ENCODE peak calls at places on chromosomes 12 and 14, in eight cellular contexts. One of them, this sample, is unnamed.

GRCh38 chr14:39988939-39989338 is 556.7 kb upstream of the FBXO33 start:
- DNase-seq in IMR-90: no peak
- DNase-seq in SK-N-SH: no peak
- DNase-seq in GM12878: no peak
- DNase-seq in HepG2: peak; percentile 64
- DNase-seq in WTC11: no peak
- DNase-seq in A549: peak; percentile 57
- DNase-seq in K562: no peak
- DNase-seq in this sample: no peak

GRCh38 chr14:88866305-88866704 is 41.9 kb downstream of the TTC8 start:
- DNase-seq in SK-N-SH: no peak
- DNase-seq in K562: no peak
- DNase-seq in GM12878: no peak
- DNase-seq in HepG2: no peak
- DNase-seq in A549: no peak
- DNase-seq in WTC11: no peak
- DNase-seq in IMR-90: peak; percentile 75
- DNase-seq in this sample: no peak

GRCh38 chr12:10621278-10621677 is 7.9 kb upstream of the MAGOHB start:
- DNase-seq in A549: no peak
- DNase-seq in HepG2: no peak
- DNase-seq in IMR-90: no peak
- DNase-seq in WTC11: no peak
- DNase-seq in K562: no peak
- DNase-seq in GM12878: no peak
- DNase-seq in SK-N-SH: no peak
- DNase-seq in this sample: no peak

GRCh38 chr12:123773375-123773774 is 11.3 kb downstream of the DNAH10 start:
- DNase-seq in K562: no peak
- DNase-seq in A549: no peak
- DNase-seq in SK-N-SH: no peak
- DNase-seq in GM12878: no peak
- DNase-seq in WTC11: no peak
- DNase-seq in IMR-90: no peak
- DNase-seq in HepG2: no peak
- DNase-seq in this sample: no peak

GRCh38 chr12:43776498-43776897 is 17.7 kb downstream of the IRAK4 start:
- DNase-seq in IMR-90: peak; percentile 45
- DNase-seq in WTC11: no peak
- DNase-seq in GM12878: no peak
- DNase-seq in HepG2: peak; percentile 44
- DNase-seq in K562: peak; percentile 37
- DNase-seq in A549: peak; percentile 56
- DNase-seq in SK-N-SH: peak; percentile 61
- DNase-seq in this sample: no peak

GRCh38 chr12:79378496-79378895 is 312.3 kb downstream of the PAWR start:
- DNase-seq in SK-N-SH: no peak
- DNase-seq in WTC11: no peak
- DNase-seq in HepG2: no peak
- DNase-seq in K562: no peak
- DNase-seq in GM12878: no peak
- DNase-seq in IMR-90: peak; percentile 47
- DNase-seq in A549: no peak
- DNase-seq in this sample: no peak

GRCh38 chr12:110563702-110564470 is 19.2 kb downstream of the PPTC7 start:
- DNase-seq in HepG2: no peak
- DNase-seq in GM12878: no peak
- DNase-seq in IMR-90: peak; percentile 56
- DNase-seq in SK-N-SH: no peak
- DNase-seq in K562: no peak
- DNase-seq in A549: no peak
- DNase-seq in WTC11: no peak
- DNase-seq in this sample: no peak

GRCh38 chr12:112191201-112191600 is 65.8 kb downstream of the TRAFD1 start:
- DNase-seq in A549: no peak
- DNase-seq in K562: no peak
- DNase-seq in GM12878: no peak
- DNase-seq in WTC11: no peak
- DNase-seq in IMR-90: no peak
- DNase-seq in HepG2: no peak
- DNase-seq in SK-N-SH: no peak
- DNase-seq in this sample: no peak

GRCh38 chr12:49959570-49960473 is 1.9 kb upstream of the AQP5 start:
- DNase-seq in A549: peak; percentile 64
- DNase-seq in GM12878: no peak
- DNase-seq in HepG2: no peak
- DNase-seq in K562: no peak
- DNase-seq in SK-N-SH: no peak
- DNase-seq in WTC11: peak; percentile 61
- DNase-seq in IMR-90: no peak
- DNase-seq in this sample: peak; percentile 60

GRCh38 chr14:89304972-89305703 is 111.9 kb downstream of the FOXN3 start:
- DNase-seq in K562: no peak
- DNase-seq in IMR-90: peak; percentile 78
- DNase-seq in WTC11: no peak
- DNase-seq in SK-N-SH: peak; percentile 42
- DNase-seq in GM12878: peak; percentile 65
- DNase-seq in A549: no peak
- DNase-seq in HepG2: no peak
- DNase-seq in this sample: no peak

GRCh38 chr14:36258241-36258640 is 62.2 kb downstream of the MBIP start:
- DNase-seq in K562: no peak
- DNase-seq in HepG2: no peak
- DNase-seq in A549: no peak
- DNase-seq in SK-N-SH: no peak
- DNase-seq in GM12878: no peak
- DNase-seq in WTC11: no peak
- DNase-seq in IMR-90: no peak
- DNase-seq in this sample: no peak

GRCh38 chr14:89956294-89957009 is 725 bp downstream of the TDP1 start:
- DNase-seq in K562: peak; percentile 7
- DNase-seq in GM12878: peak; percentile 48
- DNase-seq in SK-N-SH: no peak
- DNase-seq in HepG2: peak; percentile 46
- DNase-seq in WTC11: peak; percentile 42
- DNase-seq in IMR-90: peak; percentile 94
- DNase-seq in A549: peak; percentile 48
- DNase-seq in this sample: no peak

GRCh38 chr14:58820032-58820431 is 182.3 kb downstream of the DACT1 start:
- DNase-seq in K562: no peak
- DNase-seq in GM12878: no peak
- DNase-seq in A549: no peak
- DNase-seq in HepG2: no peak
- DNase-seq in SK-N-SH: no peak
- DNase-seq in IMR-90: no peak
- DNase-seq in WTC11: no peak
- DNase-seq in this sample: no peak

GRCh38 chr12:28937196-28937595 is 211.9 kb upstream of the FAR2 start:
- DNase-seq in K562: no peak
- DNase-seq in HepG2: no peak
- DNase-seq in SK-N-SH: no peak
- DNase-seq in A549: no peak
- DNase-seq in IMR-90: peak; percentile 76
- DNase-seq in WTC11: no peak
- DNase-seq in GM12878: no peak
- DNase-seq in this sample: no peak

GRCh38 chr14:64732536-64733120 is 28.4 kb downstream of the PLEKHG3 start:
- DNase-seq in A549: no peak
- DNase-seq in GM12878: no peak
- DNase-seq in K562: no peak
- DNase-seq in HepG2: no peak
- DNase-seq in SK-N-SH: no peak
- DNase-seq in IMR-90: no peak
- DNase-seq in WTC11: no peak
- DNase-seq in this sample: no peak

GRCh38 chr12:1591029-1591428 is 3.4 kb downstream of the FBXL14 start:
- DNase-seq in IMR-90: no peak
- DNase-seq in K562: peak; percentile 27
- DNase-seq in A549: peak; percentile 40
- DNase-seq in SK-N-SH: no peak
- DNase-seq in HepG2: no peak
- DNase-seq in GM12878: no peak
- DNase-seq in WTC11: no peak
- DNase-seq in this sample: no peak

GRCh38 chr14:101333335-101334280 is 227.7 kb upstream of the DIO3 start:
- DNase-seq in WTC11: no peak
- DNase-seq in SK-N-SH: no peak
- DNase-seq in IMR-90: no peak
- DNase-seq in A549: no peak
- DNase-seq in K562: peak; percentile 11
- DNase-seq in GM12878: no peak
- DNase-seq in HepG2: no peak
- DNase-seq in this sample: no peak

GRCh38 chr12:32895688-32896437 is 714 bp downstream of the PKP2 start:
- DNase-seq in K562: peak; percentile 29
- DNase-seq in HepG2: peak; percentile 25
- DNase-seq in IMR-90: no peak
- DNase-seq in A549: no peak
- DNase-seq in GM12878: no peak
- DNase-seq in SK-N-SH: no peak
- DNase-seq in WTC11: peak; percentile 36
- DNase-seq in this sample: no peak

DNA sequence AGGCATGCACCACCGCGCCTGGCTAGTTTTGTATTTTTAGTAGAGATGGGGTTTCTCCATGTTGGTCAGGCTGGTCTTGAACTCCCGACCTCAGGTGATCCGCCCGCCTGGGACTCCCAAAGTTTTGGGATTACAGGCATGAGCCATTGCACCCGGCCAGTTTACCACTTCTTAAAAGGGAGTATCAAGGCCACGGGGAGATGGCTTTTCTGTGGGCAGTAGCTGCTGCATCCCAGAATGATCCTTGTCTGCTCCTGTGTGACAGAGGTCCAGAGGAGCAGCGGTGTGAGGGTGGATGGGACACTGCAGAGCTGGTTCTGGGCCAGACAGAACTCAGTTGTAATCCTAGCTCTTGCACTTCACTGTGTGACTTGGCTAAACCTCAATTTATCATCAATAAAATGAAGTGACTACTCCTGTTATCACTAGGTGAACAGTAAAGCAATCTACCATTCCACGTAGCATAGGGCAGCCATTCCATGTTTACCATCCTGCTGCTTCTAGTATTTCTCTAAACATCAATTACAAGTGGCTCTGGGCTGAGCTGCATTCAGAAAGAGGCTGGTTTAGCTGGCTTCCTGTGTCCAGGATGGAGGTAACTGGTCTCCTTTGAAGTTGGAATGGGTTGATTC is 3.0 kb upstream of the NPFF start:
- DNase-seq in HepG2: no peak
- DNase-seq in GM12878: no peak
- DNase-seq in IMR-90: no peak
- DNase-seq in WTC11: no peak
- DNase-seq in K562: no peak
- DNase-seq in SK-N-SH: no peak
- DNase-seq in A549: no peak
- DNase-seq in this sample: no peak
- TF ChIP-seq USF2 in HepG2: no peak
- TF ChIP-seq USF2 in GM12878: no peak
- TF ChIP-seq USF2 in IMR-90: no peak
- TF ChIP-seq USF2 in WTC11: no peak
- TF ChIP-seq USF2 in K562: no peak
- TF ChIP-seq USF2 in SK-N-SH: no peak
- TF ChIP-seq USF2 in A549: no peak
- TF ChIP-seq USF2 in this sample: no peak

GRCh38 chr14:99604766-99605298 is 825 bp upstream of the CCDC85C start:
- DNase-seq in GM12878: no peak
- DNase-seq in HepG2: no peak
- DNase-seq in SK-N-SH: peak; percentile 82
- DNase-seq in IMR-90: peak; percentile 33
- DNase-seq in K562: peak; percentile 22
- DNase-seq in WTC11: peak; percentile 46
- DNase-seq in A549: peak; percentile 48
- DNase-seq in this sample: no peak

GRCh38 chr14:99602054-99602787 is 1.8 kb downstream of the CCDC85C start:
- DNase-seq in SK-N-SH: no peak
- DNase-seq in HepG2: peak; percentile 31
- DNase-seq in IMR-90: peak; percentile 37
- DNase-seq in GM12878: no peak
- DNase-seq in K562: no peak
- DNase-seq in A549: peak; percentile 47
- DNase-seq in WTC11: no peak
- DNase-seq in this sample: no peak

GRCh38 chr14:99602788-99603415 is 1.1 kb downstream of the CCDC85C start:
- DNase-seq in GM12878: no peak
- DNase-seq in SK-N-SH: no peak
- DNase-seq in K562: no peak
- DNase-seq in HepG2: no peak
- DNase-seq in IMR-90: no peak
- DNase-seq in A549: no peak
- DNase-seq in WTC11: no peak
- DNase-seq in this sample: no peak

GRCh38 chr14:99603965-99604765 is at the start of gene CCDC85C:
- DNase-seq in HepG2: peak; percentile 81
- DNase-seq in SK-N-SH: peak; percentile 100
- DNase-seq in IMR-90: peak; percentile 94
- DNase-seq in K562: peak; percentile 97
- DNase-seq in GM12878: peak; percentile 32
- DNase-seq in WTC11: peak; percentile 95
- DNase-seq in A549: peak; percentile 95
- DNase-seq in this sample: peak; percentile 82

DNA sequence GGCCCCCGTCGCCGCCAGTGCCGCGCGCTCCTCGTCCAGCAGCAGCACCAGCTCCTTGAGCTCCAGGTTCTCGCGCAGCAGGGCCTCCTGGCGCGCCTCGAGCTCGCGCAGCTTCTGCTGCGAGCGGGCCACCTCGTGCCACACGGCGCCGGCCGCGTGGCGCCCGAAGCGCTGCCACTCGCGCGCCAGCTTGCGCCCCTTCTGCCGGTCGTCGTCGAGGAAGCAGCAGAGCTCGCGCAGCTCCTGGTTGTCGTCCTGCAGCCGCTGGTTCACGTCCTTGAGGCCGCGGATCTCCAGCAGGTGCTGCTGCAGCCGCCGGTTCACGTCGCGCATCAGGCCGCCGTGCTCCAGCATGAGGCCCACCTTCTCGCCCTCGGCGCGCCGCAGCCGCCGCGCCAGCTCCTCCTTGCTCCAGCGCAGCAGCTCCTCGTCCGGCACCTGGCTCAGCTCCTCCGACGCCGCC is 505 bp downstream of the CCDC85C start:
- DNase-seq in A549: peak; percentile 69
- DNase-seq in K562: no peak
- DNase-seq in SK-N-SH: no peak
- DNase-seq in GM12878: no peak
- DNase-seq in WTC11: peak; percentile 58
- DNase-seq in HepG2: no peak
- DNase-seq in IMR-90: peak; percentile 49
- DNase-seq in this sample: peak; percentile 71
- TF ChIP-seq USF2 in A549: no peak
- TF ChIP-seq USF2 in K562: no peak
- TF ChIP-seq USF2 in SK-N-SH: no peak
- TF ChIP-seq USF2 in GM12878: no peak
- TF ChIP-seq USF2 in WTC11: peak; percentile 39
- TF ChIP-seq USF2 in HepG2: no peak
- TF ChIP-seq USF2 in IMR-90: no peak
- TF ChIP-seq USF2 in this sample: no peak

GRCh38 chr12:72293701-72294100 is 21.5 kb downstream of the TRHDE start:
- DNase-seq in SK-N-SH: no peak
- DNase-seq in WTC11: no peak
- DNase-seq in K562: no peak
- DNase-seq in HepG2: no peak
- DNase-seq in A549: no peak
- DNase-seq in GM12878: no peak
- DNase-seq in IMR-90: no peak
- DNase-seq in this sample: no peak
- TF ChIP-seq USF2 in SK-N-SH: no peak
- TF ChIP-seq USF2 in WTC11: no peak
- TF ChIP-seq USF2 in K562: no peak
- TF ChIP-seq USF2 in HepG2: no peak
- TF ChIP-seq USF2 in A549: no peak
- TF ChIP-seq USF2 in GM12878: no peak
- TF ChIP-seq USF2 in IMR-90: no peak
- TF ChIP-seq USF2 in this sample: no peak

GRCh38 chr14:105315941-105316562 is 1.5 kb downstream of the PACS2 start:
- DNase-seq in HepG2: no peak
- DNase-seq in K562: no peak
- DNase-seq in WTC11: no peak
- DNase-seq in GM12878: no peak
- DNase-seq in IMR-90: no peak
- DNase-seq in SK-N-SH: peak; percentile 28
- DNase-seq in A549: no peak
- DNase-seq in this sample: no peak
- TF ChIP-seq USF2 in HepG2: no peak
- TF ChIP-seq USF2 in K562: no peak
- TF ChIP-seq USF2 in WTC11: no peak
- TF ChIP-seq USF2 in GM12878: no peak
- TF ChIP-seq USF2 in IMR-90: no peak
- TF ChIP-seq USF2 in SK-N-SH: no peak
- TF ChIP-seq USF2 in A549: no peak
- TF ChIP-seq USF2 in this sample: no peak